ENCODE peak calls at places on chromosomes 16 and 17, in five cellular contexts. V, X, Q, L and A are unnamed samples.

GRCh38 chr17:33667671-33668070 is 374.6 kb upstream of the ASIC2 start:
- DNase-seq in X (no peak), L (peak), V (no peak), Q (no peak), A (no peak)

GRCh38 chr17:1967092-1967662 is 58.0 kb downstream of the RTN4RL1 start:
- DNase-seq in L (no peak), V (no peak), X (no peak), Q (no peak), A (no peak)

GRCh38 chr16:275041-275621 is 613 bp downstream of the RGS11 start:
- DNase-seq in V (no peak), Q (no peak), L (no peak), X (peak), A (no peak)

GRCh38 chr16:69938981-69939820 is 11.9 kb upstream of the CLEC18A start:
- DNase-seq in X (no peak), V (no peak), L (no peak), Q (no peak), A (no peak)

GRCh38 chr17:77963441-77963840 is 4.9 kb downstream of the TNRC6C start:
- DNase-seq in V (peak), Q (no peak), L (peak), X (no peak), A (peak)

GRCh38 chr17:77750427-77751043 is 208.0 kb upstream of the TNRC6C start:
- DNase-seq in Q (no peak), V (no peak), L (no peak), X (peak), A (no peak)

GRCh38 chr16:67893791-67894399 is 841 bp downstream of the PSKH1 start:
- DNase-seq in L (no peak), Q (peak), V (no peak), X (no peak), A (peak)

GRCh38 chr16:27972500-27972899 is 91.0 kb downstream of the GSG1L start:
- DNase-seq in X (peak), Q (peak), L (peak), V (peak), A (peak)

GRCh38 chr17:1217030-1217429 is 37.2 kb upstream of the ABR start:
- DNase-seq in L (no peak), Q (no peak), X (no peak), V (no peak), A (no peak)

GRCh38 chr16:35391328-35391727 is 1931.9 kb downstream of the TP53TG3F start:
- DNase-seq in Q (peak), V (no peak), L (peak), X (no peak), A (peak)

GRCh38 chr17:30550512-30551273 is 73.5 kb downstream of the GOSR1 start:
- DNase-seq in V (peak), X (no peak), L (no peak), Q (peak), A (peak)

GRCh38 chr16:86398201-86398600 is 112.1 kb upstream of the FOXF1 start:
- DNase-seq in Q (no peak), X (no peak), V (no peak), L (no peak), A (no peak)

GRCh38 chr17:1423456-1424135 is 23.6 kb upstream of the YWHAE start:
- DNase-seq in X (no peak), Q (peak), V (no peak), L (no peak), A (no peak)

GRCh38 chr17:77470800-77471733 is 330.3 kb downstream of the SEC14L1 start:
- DNase-seq in Q (peak), L (no peak), V (no peak), X (no peak), A (peak)

GRCh38 chr16:704552-705380 is 835 bp downstream of the FBXL16 start:
- DNase-seq in X (no peak), V (no peak), Q (no peak), L (no peak), A (no peak)

GRCh38 chr16:27785307-27785678 is 235.3 kb downstream of the KATNIP start:
- DNase-seq in X (no peak), L (no peak), Q (no peak), V (no peak), A (no peak)

GRCh38 chr17:14078027-14078426 is 8.7 kb downstream of the COX10 start:
- DNase-seq in X (no peak), L (no peak), V (no peak), Q (no peak), A (no peak)

GRCh38 chr17:73293031-73293430 is 18.8 kb downstream of the CDC42EP4 start:
- DNase-seq in Q (peak), V (no peak), X (peak), L (no peak), A (no peak)

GRCh38 chr17:8435245-8436168 is at the start of gene NDEL1:
- DNase-seq in X (peak), V (peak), Q (peak), L (peak), A (peak)

GRCh38 chr17:34883106-34884000 is 77.9 kb downstream of the CCT6B start:
- DNase-seq in Q (no peak), L (no peak), V (no peak), X (no peak), A (no peak)

GRCh38 chr16:70694088-70694487 is 8.2 kb upstream of the MTSS2 start:
- DNase-seq in V (peak), Q (peak), X (no peak), L (no peak), A (peak)

GRCh38 chr17:50332196-50332595 is 13.7 kb upstream of the XYLT2 start:
- DNase-seq in X (no peak), V (no peak), L (no peak), Q (no peak), A (no peak)

GRCh38 chr17:246226-246625 is 64.8 kb upstream of the DOC2B start:
- DNase-seq in L (no peak), V (peak), Q (no peak), X (peak), A (no peak)

GRCh38 chr17:40331743-40332641 is 23.0 kb downstream of the RARA start:
- DNase-seq in X (peak), V (peak), L (peak), Q (no peak), A (peak)

GRCh38 chr17:35257080-35257701 is 14.3 kb downstream of the SLFN5 start:
- DNase-seq in X (no peak), Q (peak), L (peak), V (peak), A (peak)

GRCh38 chr17:67993153-67993997 is 2.9 kb downstream of the C17orf58 start:
- DNase-seq in L (peak), Q (peak), X (peak), V (peak), A (peak)
- TF ChIP-seq CTCF in L (no peak), Q (peak), X (no peak), V (no peak), A (peak)

GRCh38 chr17:42997984-42998938 is at the start of gene RPL27:
- DNase-seq in Q (peak), L (peak), X (peak), V (peak), A (peak)

GRCh38 chr17:42999003-42999525 is 845 bp downstream of the RPL27 start:
- DNase-seq in V (no peak), Q (no peak), L (no peak), X (no peak), A (no peak)

GRCh38 chr17:42992872-42993271 is 5.3 kb upstream of the RPL27 start:
- DNase-seq in X (no peak), V (no peak), L (no peak), Q (no peak), A (no peak)

GRCh38 chr17:42997390-42997983 is 732 bp upstream of the RPL27 start:
- DNase-seq in V (no peak), Q (no peak), X (no peak), L (no peak), A (no peak)
- H3K4me3 ChIP-seq in V (no peak), Q (peak), X (peak), L (no peak), A (no peak)

DNA sequence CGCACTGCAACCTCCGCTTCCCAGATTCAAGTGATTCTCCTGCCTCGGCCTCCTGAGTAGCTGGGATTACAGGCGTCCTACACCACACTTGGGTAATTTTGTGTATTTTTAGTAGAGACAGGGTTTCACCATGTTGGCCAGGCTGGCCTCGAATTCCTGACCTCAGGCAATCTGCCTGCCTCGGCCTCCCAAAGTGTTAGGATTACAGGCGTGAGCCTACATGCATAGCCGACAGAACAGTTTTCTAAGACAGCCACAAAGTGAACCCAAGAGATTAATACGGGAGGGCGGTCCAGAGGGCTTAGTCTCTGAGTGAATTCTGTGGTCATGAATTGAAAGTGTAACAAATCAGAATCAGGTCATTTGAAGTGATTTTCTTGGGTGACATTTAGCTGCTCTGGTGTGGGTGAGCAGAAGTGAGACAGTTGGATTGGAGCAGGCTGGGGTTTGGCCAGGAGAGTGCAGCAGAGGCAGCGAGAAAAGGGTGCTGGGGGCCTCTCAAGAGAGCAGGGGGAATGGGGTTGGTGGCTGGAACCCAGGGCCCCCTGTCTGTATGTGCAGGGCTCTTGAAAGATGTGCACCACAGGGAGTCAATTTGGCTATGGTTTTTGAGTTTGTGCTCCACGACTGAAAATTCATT is 231.4 kb upstream of the WSCD1 start:
- DNase-seq in L (no peak), V (no peak), Q (no peak), X (no peak), A (no peak)
- TF ChIP-seq CTCF in L (no peak), V (no peak), Q (no peak), X (no peak), A (no peak)

GRCh38 chr17:65101371-65101770 is 35.8 kb upstream of the RGS9 start:
- DNase-seq in X (no peak), Q (no peak), V (no peak), L (no peak), A (no peak)
- H3K4me3 ChIP-seq in X (no peak), Q (no peak), V (no peak), L (no peak), A (no peak)

GRCh38 chr16:55513616-55514015 is 4.7 kb downstream of the LPCAT2 start:
- DNase-seq in X (no peak), Q (no peak), V (no peak), L (no peak), A (no peak)
- TF ChIP-seq CTCF in X (no peak), Q (no peak), V (no peak), L (no peak), A (peak)

DNA sequence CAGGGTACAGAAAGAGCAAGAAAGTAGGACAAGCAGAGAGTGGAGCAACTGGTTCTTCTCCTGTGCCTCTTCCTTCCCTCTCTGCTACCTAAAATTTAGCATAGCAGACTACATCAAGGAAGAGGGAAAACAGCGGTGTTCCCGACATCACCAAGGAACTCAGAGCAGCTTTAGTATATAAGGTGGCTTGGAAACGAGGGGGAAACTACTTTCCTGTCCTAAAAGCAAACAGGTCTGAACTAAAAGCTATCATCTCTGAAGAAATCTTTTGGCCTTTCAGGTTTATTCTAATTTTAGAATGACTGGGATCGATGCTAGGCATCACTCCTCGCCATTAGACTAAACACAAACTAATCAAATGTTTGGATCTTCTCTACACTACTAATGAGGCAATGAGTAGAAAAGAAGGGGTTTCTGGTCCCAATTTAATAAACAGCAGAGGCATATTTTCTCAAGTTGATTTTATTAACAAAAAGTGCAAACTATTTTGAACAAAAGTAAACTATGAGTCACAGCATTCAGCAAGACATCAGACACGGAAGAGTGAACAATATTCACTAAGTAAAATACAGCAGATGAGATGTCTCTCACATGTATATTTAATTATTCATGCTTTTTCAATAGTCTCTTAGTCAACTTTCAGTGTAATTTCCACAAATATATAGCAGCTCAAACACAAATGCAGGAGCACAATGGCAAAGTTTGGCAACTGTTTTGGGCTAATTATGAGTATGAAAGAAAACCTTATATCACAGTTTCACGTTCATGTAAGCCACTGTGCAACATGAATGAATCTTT is 108.7 kb downstream of the TRIM37 start:
- DNase-seq in Q (peak), V (no peak), L (no peak), X (no peak), A (no peak)
- H3K4me3 ChIP-seq in Q (no peak), V (no peak), L (no peak), X (no peak), A (no peak)